ENCODE peak calls at places on chromosomes 2 and 18, in seven cellular contexts. One of them, this sample, is unnamed. For H3K27me3, the result is how much of the 10 kb centered on the place peaks cover.

GRCh38 chr2:138500592-138501426 is 761 bp upstream of the SPOPL start:
- DNase-seq in mesenchymal stem cell: no peak
- DNase-seq in H1: no peak
- DNase-seq in IMR-90: no peak
- DNase-seq in H9: no peak
- DNase-seq in neuronal stem cell: no peak
- DNase-seq in trophoblast cell: no peak
- DNase-seq in this sample: no peak

GRCh38 chr2:167712275-167712674 is 535.1 kb downstream of the STK39 start:
- DNase-seq in H1: no peak
- DNase-seq in H9: no peak
- DNase-seq in trophoblast cell: peak
- DNase-seq in mesenchymal stem cell: no peak
- DNase-seq in neuronal stem cell: no peak
- DNase-seq in IMR-90: no peak
- DNase-seq in this sample: peak

GRCh38 chr2:208254871-208255556 is at the start of gene IDH1:
- DNase-seq in trophoblast cell: peak
- DNase-seq in mesenchymal stem cell: peak
- DNase-seq in IMR-90: peak
- DNase-seq in H1: peak
- DNase-seq in neuronal stem cell: peak
- DNase-seq in H9: peak
- DNase-seq in this sample: peak

GRCh38 chr2:42886921-42887320 is 94.5 kb upstream of the HAAO start:
- DNase-seq in IMR-90: peak
- DNase-seq in H1: no peak
- DNase-seq in H9: no peak
- DNase-seq in mesenchymal stem cell: no peak
- DNase-seq in neuronal stem cell: no peak
- DNase-seq in trophoblast cell: no peak
- DNase-seq in this sample: no peak

GRCh38 chr2:183925281-183925680 is 673.0 kb upstream of the ZNF804A start:
- DNase-seq in IMR-90: no peak
- DNase-seq in neuronal stem cell: no peak
- DNase-seq in mesenchymal stem cell: no peak
- DNase-seq in H1: no peak
- DNase-seq in trophoblast cell: no peak
- DNase-seq in H9: no peak
- DNase-seq in this sample: no peak

GRCh38 chr2:241673189-241673663 is 13.4 kb downstream of the DTYMK start:
- DNase-seq in mesenchymal stem cell: no peak
- DNase-seq in H9: no peak
- DNase-seq in H1: no peak
- DNase-seq in neuronal stem cell: no peak
- DNase-seq in IMR-90: no peak
- DNase-seq in trophoblast cell: no peak
- DNase-seq in this sample: no peak

GRCh38 chr18:31044926-31045325 is 2.4 kb upstream of the DSC3 start:
- DNase-seq in trophoblast cell: peak
- DNase-seq in H9: no peak
- DNase-seq in H1: no peak
- DNase-seq in IMR-90: no peak
- DNase-seq in neuronal stem cell: no peak
- DNase-seq in mesenchymal stem cell: no peak
- DNase-seq in this sample: no peak

GRCh38 chr2:15560404-15560987 is 638 bp downstream of the NBAS start:
- DNase-seq in IMR-90: peak
- DNase-seq in H9: no peak
- DNase-seq in H1: no peak
- DNase-seq in trophoblast cell: peak
- DNase-seq in mesenchymal stem cell: peak
- DNase-seq in neuronal stem cell: no peak
- DNase-seq in this sample: peak

GRCh38 chr2:215693269-215693998 is 257.6 kb upstream of the FN1 start:
- DNase-seq in H1: no peak
- DNase-seq in mesenchymal stem cell: peak
- DNase-seq in H9: no peak
- DNase-seq in neuronal stem cell: no peak
- DNase-seq in trophoblast cell: peak
- DNase-seq in IMR-90: peak
- DNase-seq in this sample: peak

GRCh38 chr2:128277961-128278681 is 40.5 kb downstream of the HS6ST1 start:
- DNase-seq in IMR-90: no peak
- DNase-seq in H9: peak
- DNase-seq in neuronal stem cell: no peak
- DNase-seq in trophoblast cell: peak
- DNase-seq in H1: no peak
- DNase-seq in mesenchymal stem cell: no peak
- DNase-seq in this sample: no peak

GRCh38 chr2:43178602-43179542 is 47.5 kb downstream of the ZFP36L2 start:
- DNase-seq in trophoblast cell: peak
- DNase-seq in mesenchymal stem cell: peak
- DNase-seq in H9: peak
- DNase-seq in IMR-90: peak
- DNase-seq in H1: peak
- DNase-seq in neuronal stem cell: no peak
- DNase-seq in this sample: peak

GRCh38 chr2:203782262-203782976 is 76.0 kb downstream of the CD28 start:
- DNase-seq in H9: peak
- DNase-seq in mesenchymal stem cell: peak
- DNase-seq in IMR-90: peak
- DNase-seq in neuronal stem cell: peak
- DNase-seq in H1: peak
- DNase-seq in trophoblast cell: peak
- DNase-seq in this sample: peak

GRCh38 chr2:38159171-38159570 is 83.2 kb upstream of the CYP1B1 start:
- DNase-seq in neuronal stem cell: no peak
- DNase-seq in trophoblast cell: no peak
- DNase-seq in H9: no peak
- DNase-seq in mesenchymal stem cell: no peak
- DNase-seq in H1: no peak
- DNase-seq in IMR-90: no peak
- DNase-seq in this sample: no peak

GRCh38 chr2:221428896-221429295 is 143.2 kb downstream of the EPHA4 start:
- DNase-seq in trophoblast cell: no peak
- DNase-seq in neuronal stem cell: no peak
- DNase-seq in mesenchymal stem cell: no peak
- DNase-seq in H1: no peak
- DNase-seq in IMR-90: no peak
- DNase-seq in H9: no peak
- DNase-seq in this sample: no peak

GRCh38 chr2:162403884-162404283 is 60.0 kb downstream of the GCA start:
- DNase-seq in H9: no peak
- DNase-seq in trophoblast cell: no peak
- DNase-seq in mesenchymal stem cell: peak
- DNase-seq in neuronal stem cell: no peak
- DNase-seq in H1: no peak
- DNase-seq in IMR-90: peak
- DNase-seq in this sample: no peak

GRCh38 chr2:132542953-132543569 is 126.5 kb downstream of the GPR39 start:
- DNase-seq in IMR-90: peak
- DNase-seq in H1: no peak
- DNase-seq in trophoblast cell: peak
- DNase-seq in neuronal stem cell: no peak
- DNase-seq in mesenchymal stem cell: peak
- DNase-seq in H9: no peak
- DNase-seq in this sample: peak

GRCh38 chr18:26103579-26103978 is 13.2 kb upstream of the SS18 start:
- DNase-seq in neuronal stem cell: no peak
- DNase-seq in IMR-90: no peak
- DNase-seq in trophoblast cell: peak
- DNase-seq in H1: no peak
- DNase-seq in H9: peak
- DNase-seq in mesenchymal stem cell: no peak
- DNase-seq in this sample: peak

GRCh38 chr18:64165906-64166305 is 17.0 kb upstream of the LINC00305 start:
- DNase-seq in trophoblast cell: no peak
- DNase-seq in H1: no peak
- DNase-seq in H9: no peak
- DNase-seq in mesenchymal stem cell: peak
- DNase-seq in neuronal stem cell: no peak
- DNase-seq in IMR-90: no peak
- DNase-seq in this sample: peak

GRCh38 chr18:21105936-21106335 is 5.7 kb downstream of the ROCK1 start:
- DNase-seq in mesenchymal stem cell: no peak
- DNase-seq in H9: no peak
- DNase-seq in neuronal stem cell: no peak
- DNase-seq in trophoblast cell: no peak
- DNase-seq in IMR-90: no peak
- DNase-seq in H1: no peak
- DNase-seq in this sample: no peak

GRCh38 chr18:58496937-58497336 is 132.0 kb downstream of the ALPK2 start:
- DNase-seq in mesenchymal stem cell: no peak
- DNase-seq in H9: peak
- DNase-seq in H1: no peak
- DNase-seq in IMR-90: no peak
- DNase-seq in trophoblast cell: peak
- DNase-seq in neuronal stem cell: no peak
- DNase-seq in this sample: peak

GRCh38 chr2:220075835-220076234 is 448.4 kb downstream of the SLC4A3 start:
- DNase-seq in neuronal stem cell: no peak
- DNase-seq in H1: no peak
- DNase-seq in H9: no peak
- DNase-seq in trophoblast cell: no peak
- DNase-seq in IMR-90: no peak
- DNase-seq in mesenchymal stem cell: no peak
- DNase-seq in this sample: no peak

GRCh38 chr18:35174093-35174731 is 66.6 kb upstream of the ZNF397 start:
- DNase-seq in neuronal stem cell: no peak
- DNase-seq in H1: no peak
- DNase-seq in mesenchymal stem cell: no peak
- DNase-seq in H9: no peak
- DNase-seq in trophoblast cell: no peak
- DNase-seq in IMR-90: no peak
- DNase-seq in this sample: peak

GRCh38 chr2:85995648-85996529 is 107.1 kb upstream of the ST3GAL5 start:
- DNase-seq in H1: no peak
- DNase-seq in mesenchymal stem cell: no peak
- DNase-seq in IMR-90: no peak
- DNase-seq in neuronal stem cell: no peak
- DNase-seq in trophoblast cell: no peak
- DNase-seq in H9: peak
- DNase-seq in this sample: no peak

GRCh38 chr2:170255137-170255536 is 77.2 kb downstream of the MYO3B start:
- DNase-seq in H1: no peak
- DNase-seq in neuronal stem cell: no peak
- DNase-seq in H9: no peak
- DNase-seq in trophoblast cell: no peak
- DNase-seq in mesenchymal stem cell: no peak
- DNase-seq in IMR-90: no peak
- DNase-seq in this sample: no peak

GRCh38 chr2:15177103-15177502 is 384.0 kb downstream of the NBAS start:
- DNase-seq in H9: no peak
- DNase-seq in H1: no peak
- DNase-seq in mesenchymal stem cell: no peak
- DNase-seq in trophoblast cell: no peak
- DNase-seq in neuronal stem cell: no peak
- DNase-seq in IMR-90: peak
- DNase-seq in this sample: no peak

DNA sequence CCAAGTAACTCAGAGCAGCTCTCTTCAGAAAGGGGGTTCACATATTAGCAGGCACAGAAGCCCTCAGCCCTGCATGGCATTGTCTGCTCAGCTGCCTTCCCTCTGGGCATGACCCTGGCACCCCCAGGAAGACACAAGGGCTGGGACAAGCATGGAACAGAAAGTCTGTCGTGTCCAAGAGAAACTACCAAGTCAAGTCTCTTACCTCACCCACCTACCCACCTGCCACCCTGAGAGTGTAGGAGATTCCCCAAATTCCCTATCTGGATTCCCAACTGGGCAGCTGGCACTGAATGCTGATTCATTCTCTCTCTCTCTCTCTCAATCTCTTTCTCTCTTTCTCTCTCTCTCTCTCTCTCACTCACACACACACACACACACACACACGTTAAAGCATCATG is 21.6 kb downstream of the SMAD7 start:
- DNase-seq in mesenchymal stem cell: peak
- DNase-seq in trophoblast cell: no peak
- DNase-seq in neuronal stem cell: no peak
- DNase-seq in H9: no peak
- DNase-seq in H1: no peak
- DNase-seq in IMR-90: peak
- DNase-seq in this sample: peak
- H3K4ac ChIP-seq in mesenchymal stem cell: peak
- H3K4ac ChIP-seq in trophoblast cell: peak
- H3K4ac ChIP-seq in neuronal stem cell: no peak
- H3K4ac ChIP-seq in H9: no peak
- H3K4ac ChIP-seq in H1: no peak
- H3K4ac ChIP-seq in IMR-90: peak
- H3K4ac ChIP-seq in this sample: no peak

DNA sequence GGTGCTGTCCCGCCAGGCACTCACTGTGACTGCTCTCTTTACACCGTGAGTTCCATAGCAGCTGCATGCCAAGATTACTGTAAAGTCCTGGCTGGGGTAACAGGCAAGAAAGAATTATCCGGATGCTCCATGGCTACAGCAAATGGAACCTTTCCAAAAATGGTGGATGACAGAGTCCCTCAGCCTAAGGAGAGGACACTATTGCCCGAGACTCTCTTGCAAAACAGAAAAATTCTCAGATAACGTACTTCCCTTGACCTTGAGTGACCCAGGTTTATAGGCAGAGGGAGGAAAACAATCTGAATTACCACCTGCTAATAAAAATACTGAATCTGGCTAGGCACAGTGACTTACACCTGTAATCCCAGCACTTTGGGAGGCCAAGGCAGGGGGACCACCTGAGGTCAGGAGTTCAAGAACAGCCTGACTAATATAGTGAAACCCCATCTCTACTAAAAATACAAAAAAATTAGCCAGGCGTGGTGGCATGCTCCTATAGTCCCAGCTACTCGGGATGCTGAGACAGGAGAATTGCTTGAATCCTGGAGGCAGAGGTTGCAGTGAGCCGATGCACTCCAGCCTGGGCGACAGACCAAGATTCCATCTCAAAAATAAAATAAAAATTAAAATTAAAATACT is 4.5 kb downstream of the CYS1 start:
- DNase-seq in H1: no peak
- DNase-seq in IMR-90: no peak
- DNase-seq in neuronal stem cell: no peak
- DNase-seq in trophoblast cell: no peak
- DNase-seq in H9: no peak
- DNase-seq in mesenchymal stem cell: no peak
- DNase-seq in this sample: no peak
- H3K27me3 ChIP-seq in H1: under half
- H3K27me3 ChIP-seq in IMR-90: under half
- H3K27me3 ChIP-seq in neuronal stem cell: half or more
- H3K27me3 ChIP-seq in trophoblast cell: under half
- H3K27me3 ChIP-seq in H9: under half
- H3K27me3 ChIP-seq in mesenchymal stem cell: half or more
- H3K27me3 ChIP-seq in this sample: under half

GRCh38 chr2:226396541-226396940 is 403.1 kb downstream of the IRS1 start:
- DNase-seq in IMR-90: no peak
- DNase-seq in H9: no peak
- DNase-seq in mesenchymal stem cell: no peak
- DNase-seq in trophoblast cell: no peak
- DNase-seq in neuronal stem cell: no peak
- DNase-seq in H1: no peak
- DNase-seq in this sample: no peak
- H3K4ac ChIP-seq in IMR-90: no peak
- H3K4ac ChIP-seq in H9: no peak
- H3K4ac ChIP-seq in mesenchymal stem cell: no peak
- H3K4ac ChIP-seq in trophoblast cell: no peak
- H3K4ac ChIP-seq in neuronal stem cell: no peak
- H3K4ac ChIP-seq in H1: no peak
- H3K4ac ChIP-seq in this sample: no peak

GRCh38 chr2:218882463-218882821 is 1.8 kb downstream of the WNT10A start:
- DNase-seq in trophoblast cell: no peak
- DNase-seq in IMR-90: no peak
- DNase-seq in neuronal stem cell: no peak
- DNase-seq in H1: no peak
- DNase-seq in mesenchymal stem cell: no peak
- DNase-seq in H9: no peak
- DNase-seq in this sample: no peak
- H3K27me3 ChIP-seq in trophoblast cell: half or more
- H3K27me3 ChIP-seq in IMR-90: half or more
- H3K27me3 ChIP-seq in neuronal stem cell: half or more
- H3K27me3 ChIP-seq in H1: half or more
- H3K27me3 ChIP-seq in mesenchymal stem cell: half or more
- H3K27me3 ChIP-seq in H9: half or more
- H3K27me3 ChIP-seq in this sample: half or more

This sample was measured in mesendoderm.